ENCODE peak calls at places on chromosomes 12 and 14, in ten cellular contexts. One of them, this sample, is unnamed.

GRCh38 chr12:54036620-54037359 is 3.9 kb downstream of the HOXC5 start:
- DNase-seq in MM.1S: no peak
- DNase-seq in ELF-1: peak
- DNase-seq in activated T-helper 9 cell treated with anti-CD3 and anti-CD28 coated beads, Interleukin-2, amount 50 U/mL, for 16 hours: no peak
- DNase-seq in non-pigmented ciliary epithelial cell: no peak
- DNase-seq in DND-41: peak
- DNase-seq in heart left ventricle: no peak
- DNase-seq in heart right ventricle: no peak
- DNase-seq in amygdala: no peak
- DNase-seq in CD4-positive, alpha-beta T cell: no peak
- DNase-seq in this sample: no peak

GRCh38 chr12:7158866-7159600 is 28.9 kb downstream of the CLSTN3 start:
- DNase-seq in MM.1S: no peak
- DNase-seq in ELF-1: no peak
- DNase-seq in activated T-helper 9 cell treated with anti-CD3 and anti-CD28 coated beads, Interleukin-2, amount 50 U/mL, for 16 hours: no peak
- DNase-seq in non-pigmented ciliary epithelial cell: no peak
- DNase-seq in DND-41: no peak
- DNase-seq in heart left ventricle: no peak
- DNase-seq in heart right ventricle: no peak
- DNase-seq in amygdala: no peak
- DNase-seq in CD4-positive, alpha-beta T cell: no peak
- DNase-seq in this sample: no peak

GRCh38 chr12:116964740-116965090 is 54.0 kb downstream of the FBXW8 start:
- DNase-seq in MM.1S: no peak
- DNase-seq in ELF-1: no peak
- DNase-seq in activated T-helper 9 cell treated with anti-CD3 and anti-CD28 coated beads, Interleukin-2, amount 50 U/mL, for 16 hours: no peak
- DNase-seq in non-pigmented ciliary epithelial cell: no peak
- DNase-seq in DND-41: peak
- DNase-seq in heart left ventricle: no peak
- DNase-seq in heart right ventricle: no peak
- DNase-seq in amygdala: no peak
- DNase-seq in CD4-positive, alpha-beta T cell: no peak
- DNase-seq in this sample: no peak

GRCh38 chr12:104637616-104638015 is 180.9 kb downstream of the CHST11 start:
- DNase-seq in MM.1S: no peak
- DNase-seq in ELF-1: no peak
- DNase-seq in activated T-helper 9 cell treated with anti-CD3 and anti-CD28 coated beads, Interleukin-2, amount 50 U/mL, for 16 hours: no peak
- DNase-seq in non-pigmented ciliary epithelial cell: no peak
- DNase-seq in DND-41: no peak
- DNase-seq in heart left ventricle: peak
- DNase-seq in heart right ventricle: no peak
- DNase-seq in amygdala: no peak
- DNase-seq in CD4-positive, alpha-beta T cell: no peak
- DNase-seq in this sample: no peak

GRCh38 chr14:67359319-67359774 is 257 bp downstream of the ATP6V1D start:
- DNase-seq in MM.1S: no peak
- DNase-seq in ELF-1: no peak
- DNase-seq in activated T-helper 9 cell treated with anti-CD3 and anti-CD28 coated beads, Interleukin-2, amount 50 U/mL, for 16 hours: no peak
- DNase-seq in non-pigmented ciliary epithelial cell: no peak
- DNase-seq in DND-41: no peak
- DNase-seq in heart left ventricle: peak
- DNase-seq in heart right ventricle: peak
- DNase-seq in amygdala: no peak
- DNase-seq in CD4-positive, alpha-beta T cell: no peak
- DNase-seq in this sample: no peak

GRCh38 chr14:39434401-39434800 is 2.2 kb upstream of the FBXO33 start:
- DNase-seq in MM.1S: no peak
- DNase-seq in ELF-1: no peak
- DNase-seq in activated T-helper 9 cell treated with anti-CD3 and anti-CD28 coated beads, Interleukin-2, amount 50 U/mL, for 16 hours: no peak
- DNase-seq in non-pigmented ciliary epithelial cell: no peak
- DNase-seq in DND-41: no peak
- DNase-seq in heart left ventricle: no peak
- DNase-seq in heart right ventricle: no peak
- DNase-seq in amygdala: no peak
- DNase-seq in CD4-positive, alpha-beta T cell: no peak
- DNase-seq in this sample: no peak

GRCh38 chr14:100889641-100890040 is 13.9 kb downstream of the RTL1 start:
- DNase-seq in MM.1S: no peak
- DNase-seq in ELF-1: no peak
- DNase-seq in activated T-helper 9 cell treated with anti-CD3 and anti-CD28 coated beads, Interleukin-2, amount 50 U/mL, for 16 hours: no peak
- DNase-seq in non-pigmented ciliary epithelial cell: no peak
- DNase-seq in DND-41: no peak
- DNase-seq in heart left ventricle: no peak
- DNase-seq in heart right ventricle: no peak
- DNase-seq in amygdala: no peak
- DNase-seq in CD4-positive, alpha-beta T cell: no peak
- DNase-seq in this sample: no peak

GRCh38 chr12:115404761-115405470 is 720.9 kb upstream of the TBX3 start:
- DNase-seq in MM.1S: no peak
- DNase-seq in ELF-1: no peak
- DNase-seq in activated T-helper 9 cell treated with anti-CD3 and anti-CD28 coated beads, Interleukin-2, amount 50 U/mL, for 16 hours: no peak
- DNase-seq in non-pigmented ciliary epithelial cell: peak
- DNase-seq in DND-41: no peak
- DNase-seq in heart left ventricle: no peak
- DNase-seq in heart right ventricle: no peak
- DNase-seq in amygdala: no peak
- DNase-seq in CD4-positive, alpha-beta T cell: no peak
- DNase-seq in this sample: no peak

GRCh38 chr12:53578783-53579182 is 47.4 kb downstream of the ATF7 start:
- DNase-seq in MM.1S: no peak
- DNase-seq in ELF-1: peak
- DNase-seq in activated T-helper 9 cell treated with anti-CD3 and anti-CD28 coated beads, Interleukin-2, amount 50 U/mL, for 16 hours: no peak
- DNase-seq in non-pigmented ciliary epithelial cell: no peak
- DNase-seq in DND-41: no peak
- DNase-seq in heart left ventricle: no peak
- DNase-seq in heart right ventricle: no peak
- DNase-seq in amygdala: no peak
- DNase-seq in CD4-positive, alpha-beta T cell: no peak
- DNase-seq in this sample: no peak

GRCh38 chr12:63900922-63901793 is 56.7 kb downstream of the SRGAP1 start:
- DNase-seq in MM.1S: no peak
- DNase-seq in ELF-1: no peak
- DNase-seq in activated T-helper 9 cell treated with anti-CD3 and anti-CD28 coated beads, Interleukin-2, amount 50 U/mL, for 16 hours: no peak
- DNase-seq in non-pigmented ciliary epithelial cell: no peak
- DNase-seq in DND-41: no peak
- DNase-seq in heart left ventricle: no peak
- DNase-seq in heart right ventricle: no peak
- DNase-seq in amygdala: no peak
- DNase-seq in CD4-positive, alpha-beta T cell: no peak
- DNase-seq in this sample: no peak

GRCh38 chr12:75455839-75456238 is 24.7 kb upstream of the GLIPR1 start:
- DNase-seq in MM.1S: peak
- DNase-seq in ELF-1: peak
- DNase-seq in activated T-helper 9 cell treated with anti-CD3 and anti-CD28 coated beads, Interleukin-2, amount 50 U/mL, for 16 hours: no peak
- DNase-seq in non-pigmented ciliary epithelial cell: no peak
- DNase-seq in DND-41: no peak
- DNase-seq in heart left ventricle: peak
- DNase-seq in heart right ventricle: no peak
- DNase-seq in amygdala: no peak
- DNase-seq in CD4-positive, alpha-beta T cell: no peak
- DNase-seq in this sample: no peak

GRCh38 chr14:60064491-60065072 is 27.1 kb upstream of the PCNX4 start:
- DNase-seq in MM.1S: peak
- DNase-seq in ELF-1: no peak
- DNase-seq in activated T-helper 9 cell treated with anti-CD3 and anti-CD28 coated beads, Interleukin-2, amount 50 U/mL, for 16 hours: no peak
- DNase-seq in non-pigmented ciliary epithelial cell: peak
- DNase-seq in DND-41: no peak
- DNase-seq in heart left ventricle: no peak
- DNase-seq in heart right ventricle: no peak
- DNase-seq in amygdala: no peak
- DNase-seq in CD4-positive, alpha-beta T cell: no peak
- DNase-seq in this sample: no peak

GRCh38 chr14:61527325-61528100 is 167.8 kb upstream of the HIF1A start:
- DNase-seq in MM.1S: no peak
- DNase-seq in ELF-1: no peak
- DNase-seq in activated T-helper 9 cell treated with anti-CD3 and anti-CD28 coated beads, Interleukin-2, amount 50 U/mL, for 16 hours: no peak
- DNase-seq in non-pigmented ciliary epithelial cell: peak
- DNase-seq in DND-41: no peak
- DNase-seq in heart left ventricle: no peak
- DNase-seq in heart right ventricle: no peak
- DNase-seq in amygdala: no peak
- DNase-seq in CD4-positive, alpha-beta T cell: no peak
- DNase-seq in this sample: no peak

GRCh38 chr12:110677206-110677911 is 11.6 kb downstream of the HVCN1 start:
- DNase-seq in MM.1S: peak
- DNase-seq in ELF-1: peak
- DNase-seq in activated T-helper 9 cell treated with anti-CD3 and anti-CD28 coated beads, Interleukin-2, amount 50 U/mL, for 16 hours: no peak
- DNase-seq in non-pigmented ciliary epithelial cell: no peak
- DNase-seq in DND-41: peak
- DNase-seq in heart left ventricle: peak
- DNase-seq in heart right ventricle: peak
- DNase-seq in amygdala: no peak
- DNase-seq in CD4-positive, alpha-beta T cell: no peak
- DNase-seq in this sample: no peak

GRCh38 chr12:6570264-6570887 is 2.3 kb upstream of the NOP2 start:
- DNase-seq in MM.1S: peak
- DNase-seq in ELF-1: peak
- DNase-seq in activated T-helper 9 cell treated with anti-CD3 and anti-CD28 coated beads, Interleukin-2, amount 50 U/mL, for 16 hours: no peak
- DNase-seq in non-pigmented ciliary epithelial cell: no peak
- DNase-seq in DND-41: peak
- DNase-seq in heart left ventricle: no peak
- DNase-seq in heart right ventricle: no peak
- DNase-seq in amygdala: no peak
- DNase-seq in CD4-positive, alpha-beta T cell: no peak
- DNase-seq in this sample: no peak

GRCh38 chr14:68679301-68679700 is 113.6 kb downstream of the ZFP36L1 start:
- DNase-seq in MM.1S: no peak
- DNase-seq in ELF-1: no peak
- DNase-seq in activated T-helper 9 cell treated with anti-CD3 and anti-CD28 coated beads, Interleukin-2, amount 50 U/mL, for 16 hours: no peak
- DNase-seq in non-pigmented ciliary epithelial cell: no peak
- DNase-seq in DND-41: no peak
- DNase-seq in heart left ventricle: no peak
- DNase-seq in heart right ventricle: no peak
- DNase-seq in amygdala: no peak
- DNase-seq in CD4-positive, alpha-beta T cell: no peak
- DNase-seq in this sample: no peak

GRCh38 chr12:77685112-77685511 is 145.6 kb upstream of the NAV3 start:
- DNase-seq in MM.1S: peak
- DNase-seq in ELF-1: peak
- DNase-seq in activated T-helper 9 cell treated with anti-CD3 and anti-CD28 coated beads, Interleukin-2, amount 50 U/mL, for 16 hours: no peak
- DNase-seq in non-pigmented ciliary epithelial cell: peak
- DNase-seq in DND-41: peak
- DNase-seq in heart left ventricle: peak
- DNase-seq in heart right ventricle: peak
- DNase-seq in amygdala: no peak
- DNase-seq in CD4-positive, alpha-beta T cell: no peak
- DNase-seq in this sample: peak

GRCh38 chr12:56078427-56078826 is 1.5 kb upstream of the ERBB3 start:
- DNase-seq in MM.1S: no peak
- DNase-seq in ELF-1: no peak
- DNase-seq in activated T-helper 9 cell treated with anti-CD3 and anti-CD28 coated beads, Interleukin-2, amount 50 U/mL, for 16 hours: no peak
- DNase-seq in non-pigmented ciliary epithelial cell: no peak
- DNase-seq in DND-41: no peak
- DNase-seq in heart left ventricle: no peak
- DNase-seq in heart right ventricle: no peak
- DNase-seq in amygdala: no peak
- DNase-seq in CD4-positive, alpha-beta T cell: no peak
- DNase-seq in this sample: no peak

GRCh38 chr12:47066278-47067048 is 13.0 kb upstream of the PCED1B start:
- DNase-seq in MM.1S: no peak
- DNase-seq in ELF-1: no peak
- DNase-seq in activated T-helper 9 cell treated with anti-CD3 and anti-CD28 coated beads, Interleukin-2, amount 50 U/mL, for 16 hours: no peak
- DNase-seq in non-pigmented ciliary epithelial cell: no peak
- DNase-seq in DND-41: no peak
- DNase-seq in heart left ventricle: no peak
- DNase-seq in heart right ventricle: no peak
- DNase-seq in amygdala: no peak
- DNase-seq in CD4-positive, alpha-beta T cell: no peak
- DNase-seq in this sample: no peak

GRCh38 chr12:98198261-98198982 is 317.0 kb upstream of the TMPO start:
- DNase-seq in MM.1S: no peak
- DNase-seq in ELF-1: no peak
- DNase-seq in activated T-helper 9 cell treated with anti-CD3 and anti-CD28 coated beads, Interleukin-2, amount 50 U/mL, for 16 hours: no peak
- DNase-seq in non-pigmented ciliary epithelial cell: no peak
- DNase-seq in DND-41: no peak
- DNase-seq in heart left ventricle: no peak
- DNase-seq in heart right ventricle: no peak
- DNase-seq in amygdala: no peak
- DNase-seq in CD4-positive, alpha-beta T cell: no peak
- DNase-seq in this sample: no peak

GRCh38 chr14:53845813-53846693 is 110.6 kb downstream of the BMP4 start:
- DNase-seq in MM.1S: no peak
- DNase-seq in ELF-1: no peak
- DNase-seq in activated T-helper 9 cell treated with anti-CD3 and anti-CD28 coated beads, Interleukin-2, amount 50 U/mL, for 16 hours: no peak
- DNase-seq in non-pigmented ciliary epithelial cell: no peak
- DNase-seq in DND-41: no peak
- DNase-seq in heart left ventricle: no peak
- DNase-seq in heart right ventricle: no peak
- DNase-seq in amygdala: no peak
- DNase-seq in CD4-positive, alpha-beta T cell: no peak
- DNase-seq in this sample: no peak

GRCh38 chr12:31984806-31985591 is 25.8 kb downstream of the RESF1 start:
- DNase-seq in MM.1S: no peak
- DNase-seq in ELF-1: no peak
- DNase-seq in activated T-helper 9 cell treated with anti-CD3 and anti-CD28 coated beads, Interleukin-2, amount 50 U/mL, for 16 hours: no peak
- DNase-seq in non-pigmented ciliary epithelial cell: no peak
- DNase-seq in DND-41: no peak
- DNase-seq in heart left ventricle: no peak
- DNase-seq in heart right ventricle: no peak
- DNase-seq in amygdala: no peak
- DNase-seq in CD4-positive, alpha-beta T cell: no peak
- DNase-seq in this sample: no peak

GRCh38 chr14:50797250-50798047 is 33.5 kb downstream of the NIN start:
- DNase-seq in MM.1S: no peak
- DNase-seq in ELF-1: no peak
- DNase-seq in activated T-helper 9 cell treated with anti-CD3 and anti-CD28 coated beads, Interleukin-2, amount 50 U/mL, for 16 hours: no peak
- DNase-seq in non-pigmented ciliary epithelial cell: no peak
- DNase-seq in DND-41: no peak
- DNase-seq in heart left ventricle: no peak
- DNase-seq in heart right ventricle: no peak
- DNase-seq in amygdala: no peak
- DNase-seq in CD4-positive, alpha-beta T cell: no peak
- DNase-seq in this sample: no peak